ENCODE peak calls at places on chromosomes 2 and 18, in ten cellular contexts. E is transverse colon, B is fibroblast of lung, V is neural progenitor cell, A is upper lobe of right lung, H is aorta, X is thoracic aorta, Z is left lung, I is neuronal stem cell, Q is small intestine. L is an unnamed sample. For H3K4me1 and H3K9me3, the result is how much of the 10 kb centered on the place peaks cover.

GRCh38 chr2:151927501-151928221 is 99.4 kb upstream of the ARL5A start:
- DNase-seq in V (no peak), A (no peak), Q (no peak), Z (no peak), I (no peak), B (no peak), X (no peak), H (no peak), E (no peak), L (no peak)

GRCh38 chr18:26052497-26052896 is 37.9 kb downstream of the SS18 start:
- DNase-seq in B (no peak), H (no peak), A (no peak), Q (no peak), Z (no peak), V (no peak), I (no peak), X (no peak), E (no peak), L (no peak)

GRCh38 chr2:145380436-145381017 is 860.6 kb upstream of the ZEB2 start:
- DNase-seq in X (no peak), A (no peak), E (no peak), I (no peak), B (peak), H (no peak), Q (no peak), Z (no peak), V (no peak), L (no peak)

GRCh38 chr18:53991805-53992204 is 232.7 kb downstream of the MBD2 start:
- DNase-seq in B (peak), Z (no peak), I (no peak), E (no peak), Q (no peak), H (no peak), A (no peak), V (no peak), X (no peak), L (no peak)

GRCh38 chr2:134142903-134143302 is 111.0 kb upstream of the MGAT5 start:
- DNase-seq in B (no peak), E (no peak), H (no peak), X (no peak), A (no peak), Q (no peak), I (no peak), V (no peak), Z (no peak), L (no peak)

GRCh38 chr18:2656237-2657042 is 914 bp downstream of the SMCHD1 start:
- DNase-seq in Q (peak), B (peak), X (no peak), Z (peak), I (no peak), E (peak), A (peak), V (peak), H (peak), L (peak)

GRCh38 chr18:22132763-22133162 is 36.6 kb upstream of the GATA6 start:
- DNase-seq in V (no peak), B (no peak), E (no peak), I (no peak), Q (no peak), X (no peak), A (no peak), H (no peak), Z (no peak), L (no peak)

GRCh38 chr2:196239622-196240587 is 68.5 kb upstream of the STK17B start:
- DNase-seq in Q (peak), V (no peak), A (peak), H (peak), I (no peak), E (peak), Z (peak), X (no peak), B (peak), L (no peak)

GRCh38 chr2:230871361-230872150 is 6.8 kb downstream of the ITM2C start:
- DNase-seq in V (no peak), Z (no peak), X (no peak), I (no peak), Q (no peak), H (no peak), A (peak), E (no peak), B (no peak), L (no peak)

GRCh38 chr18:68056936-68057335 is 540.4 kb upstream of the DSEL start:
- DNase-seq in E (no peak), X (no peak), H (no peak), A (no peak), Z (no peak), B (no peak), V (no peak), I (no peak), Q (no peak), L (no peak)

GRCh38 chr18:11494093-11494492 is 115.3 kb upstream of the SLC35G4 start:
- DNase-seq in I (no peak), B (no peak), Q (no peak), X (no peak), Z (no peak), E (no peak), A (no peak), V (no peak), H (no peak), L (no peak)

GRCh38 chr2:60899230-60899891 is 18.0 kb downstream of the REL start:
- DNase-seq in A (no peak), H (no peak), Q (no peak), E (no peak), V (no peak), Z (no peak), I (no peak), X (no peak), B (no peak), L (no peak)

GRCh38 chr18:21203096-21203495 is 38.9 kb upstream of the GREB1L start:
- DNase-seq in Z (no peak), B (no peak), V (no peak), A (no peak), H (no peak), E (no peak), X (no peak), I (no peak), Q (no peak), L (no peak)

GRCh38 chr18:58476521-58477210 is 152.2 kb downstream of the ALPK2 start:
- DNase-seq in E (no peak), X (no peak), I (no peak), A (no peak), Q (no peak), B (no peak), V (no peak), H (no peak), Z (no peak), L (no peak)

GRCh38 chr2:28951910-28952805 is 28.9 kb upstream of the TOGARAM2 start:
- DNase-seq in Q (peak), B (peak), Z (no peak), V (peak), A (no peak), X (no peak), E (no peak), I (no peak), H (no peak), L (no peak)

GRCh38 chr2:160010361-160011145 is 51.9 kb downstream of the PLA2R1 start:
- DNase-seq in Q (no peak), E (no peak), I (no peak), A (no peak), V (no peak), B (no peak), H (no peak), Z (no peak), X (no peak), L (no peak)

GRCh38 chr2:37886745-37887144 is 38.3 kb upstream of the RMDN2 start:
- DNase-seq in A (no peak), I (no peak), H (no peak), Q (no peak), Z (no peak), X (no peak), B (peak), E (no peak), V (no peak), L (no peak)

GRCh38 chr18:3710712-3711269 is 260.8 kb downstream of the TGIF1 start:
- DNase-seq in Q (peak), I (no peak), V (no peak), E (peak), B (peak), Z (peak), X (no peak), A (peak), H (no peak), L (peak)

GRCh38 chr2:177906041-177906718 is 166.4 kb downstream of the PDE11A start:
- DNase-seq in H (peak), A (peak), X (no peak), E (peak), B (peak), V (peak), Q (peak), I (peak), Z (peak), L (peak)

GRCh38 chr18:11909597-11910026 is 1.5 kb upstream of the MPPE1 start:
- DNase-seq in V (no peak), H (no peak), E (no peak), Z (no peak), I (no peak), A (no peak), X (no peak), Q (peak), B (peak), L (no peak)

GRCh38 chr2:30382995-30383394 is 64.1 kb upstream of the LCLAT1 start:
- DNase-seq in A (no peak), X (no peak), Z (no peak), H (no peak), Q (no peak), V (no peak), B (no peak), I (no peak), E (no peak), L (no peak)

GRCh38 chr2:22276696-22277095 is 1108.3 kb upstream of the KLHL29 start:
- DNase-seq in A (no peak), Q (no peak), H (no peak), B (no peak), I (no peak), E (no peak), X (no peak), Z (no peak), V (no peak), L (no peak)

GRCh38 chr18:10475633-10476388 is 21.4 kb downstream of the APCDD1 start:
- DNase-seq in X (no peak), I (no peak), A (no peak), Z (no peak), V (no peak), Q (no peak), B (no peak), H (no peak), E (no peak), L (no peak)

GRCh38 chr2:140641163-140641562 is 1489.7 kb downstream of the LRP1B start:
- DNase-seq in Z (no peak), Q (no peak), H (no peak), V (no peak), X (no peak), A (no peak), I (no peak), E (no peak), B (no peak), L (no peak)

GRCh38 chr18:74271656-74272055 is 20.1 kb downstream of the CYB5A start:
- DNase-seq in B (no peak), Q (no peak), H (no peak), X (no peak), Z (no peak), V (no peak), A (no peak), E (no peak), I (no peak), L (no peak)

GRCh38 chr2:74212702-74213410 is 14.4 kb downstream of the MTHFD2 start:
- DNase-seq in A (no peak), X (no peak), V (no peak), I (no peak), Z (no peak), Q (no peak), H (no peak), E (no peak), B (no peak), L (no peak)

GRCh38 chr2:174868916-174869315 is 104.6 kb upstream of the CHRNA1 start:
- DNase-seq in Q (peak), Z (no peak), A (no peak), E (no peak), B (no peak), X (no peak), H (no peak), I (no peak), V (no peak), L (no peak)

GRCh38 chr2:207258191-207258991 is 92.6 kb upstream of the KLF7 start:
- DNase-seq in V (no peak), X (peak), A (no peak), Q (peak), B (peak), Z (peak), H (peak), I (no peak), E (peak), L (no peak)

GRCh38 chr2:65846984-65847383 is 414.6 kb upstream of the SPRED2 start:
- DNase-seq in Z (no peak), X (no peak), B (no peak), I (no peak), H (peak), Q (no peak), V (no peak), A (no peak), E (no peak), L (no peak)

GRCh38 chr18:62876828-62877227 is 161.5 kb downstream of the PHLPP1 start:
- DNase-seq in X (no peak), A (no peak), I (peak), B (no peak), E (no peak), H (no peak), V (no peak), Z (no peak), Q (no peak), L (no peak)

GRCh38 chr18:62876106-62876505 is 160.8 kb downstream of the PHLPP1 start:
- DNase-seq in Z (no peak), A (no peak), B (no peak), X (no peak), Q (no peak), V (no peak), I (no peak), E (no peak), H (no peak), L (no peak)

GRCh38 chr18:62880034-62880433 is 164.7 kb downstream of the PHLPP1 start:
- DNase-seq in I (no peak), B (no peak), V (no peak), H (no peak), X (no peak), A (no peak), Z (no peak), E (no peak), Q (no peak), L (no peak)

GRCh38 chr18:62877448-62878221 is 162.3 kb downstream of the PHLPP1 start:
- DNase-seq in Q (no peak), Z (no peak), I (peak), X (no peak), A (no peak), B (peak), E (no peak), H (no peak), V (peak), L (no peak)

GRCh38 chr18:62878305-62878704 is 163.0 kb downstream of the PHLPP1 start:
- DNase-seq in Q (no peak), X (no peak), A (no peak), H (no peak), I (no peak), V (no peak), Z (no peak), E (no peak), B (no peak), L (no peak)
- H3K4me1 ChIP-seq in Q (under half), X (under half), A (under half), H (under half), I (under half), V (under half), Z (under half), E (under half), B (under half), L (under half)

GRCh38 chr18:55764382-55764781 is 176.4 kb upstream of the TCF4 start:
- DNase-seq in X (no peak), Q (no peak), V (no peak), A (no peak), E (no peak), Z (no peak), I (no peak), B (no peak), H (no peak), L (no peak)
- H3K9me3 ChIP-seq in X (under half), Q (under half), V (under half), A (under half), E (under half), Z (under half), I (under half), B (under half), H (under half), L (under half)

GRCh38 chr2:16656784-16657391 is 8.7 kb downstream of the CYRIA start:
- DNase-seq in Z (peak), Q (no peak), A (no peak), V (no peak), B (no peak), I (no peak), E (no peak), X (peak), H (peak), L (no peak)
- H3K27ac ChIP-seq in Z (peak), Q (peak), A (peak), V (no peak), B (no peak), I (no peak), E (peak), X (peak), H (peak), L (peak)

DNA sequence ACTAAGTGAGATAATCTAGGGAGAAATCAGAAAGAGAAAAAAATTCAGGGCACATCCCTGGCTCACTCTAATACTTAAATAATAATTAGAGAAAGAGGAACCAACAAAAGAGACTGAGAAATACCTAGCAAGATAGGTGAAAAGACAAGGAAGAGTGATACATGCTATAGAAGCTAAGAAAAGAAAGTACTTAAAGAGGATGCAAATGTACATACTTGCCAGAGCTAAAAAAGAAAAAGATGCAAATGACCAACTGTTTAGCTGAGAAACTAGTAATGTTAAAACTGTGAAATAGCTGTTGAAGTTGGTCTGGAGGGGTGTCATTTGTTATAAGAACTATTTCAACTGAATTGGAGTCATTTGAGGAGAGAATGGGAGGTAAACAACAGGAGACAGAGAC is 412.2 kb downstream of the SPAG16 start:
- DNase-seq in I (no peak), Z (no peak), Q (no peak), E (no peak), V (no peak), X (no peak), H (no peak), B (no peak), A (no peak), L (no peak)
- H3K4me1 ChIP-seq in I (under half), Z (under half), Q (under half), E (under half), V (under half), X (under half), H (under half), B (under half), A (under half), L (under half)

DNA sequence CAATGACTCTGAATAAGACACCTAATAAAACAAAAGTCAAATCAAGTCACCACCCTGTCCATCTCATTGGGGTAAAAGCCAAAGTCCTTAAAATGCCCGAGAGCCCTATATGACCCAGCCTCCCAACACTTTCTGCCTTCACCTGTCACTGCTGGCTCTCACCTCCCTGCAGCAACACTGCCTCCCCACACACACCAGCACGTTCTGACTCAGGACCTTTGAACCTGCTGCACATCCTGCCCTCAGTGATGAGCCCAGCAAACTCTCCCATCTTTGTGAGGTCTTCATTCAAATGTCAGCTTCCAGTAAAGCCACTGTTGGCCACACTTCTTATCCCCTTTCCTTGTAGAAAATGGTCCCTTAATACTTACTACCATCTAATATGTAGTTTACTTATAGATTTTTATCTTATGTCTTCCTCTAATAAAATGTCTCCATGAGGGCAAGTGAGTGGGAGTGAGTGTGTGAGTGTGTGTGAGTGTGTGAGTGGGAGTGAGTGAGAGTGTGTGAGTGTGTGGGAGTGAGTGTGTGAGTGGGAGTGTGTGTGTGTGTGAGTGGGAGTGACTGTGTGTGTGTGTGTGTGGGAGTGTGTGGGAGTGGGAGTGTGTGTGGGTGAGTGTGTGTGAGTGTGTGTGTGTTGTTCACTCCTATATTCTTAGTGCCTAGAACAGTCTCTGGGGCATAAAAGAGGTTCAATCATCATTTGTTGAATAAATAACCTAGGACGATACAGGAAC is 504.7 kb downstream of the EIPR1 start:
- DNase-seq in Q (no peak), I (no peak), A (no peak), B (no peak), V (no peak), H (no peak), X (no peak), E (no peak), Z (no peak), L (no peak)
- H3K9me3 ChIP-seq in Q (under half), I (under half), A (under half), B (under half), V (under half), H (under half), X (under half), E (under half), Z (under half), L (under half)

GRCh38 chr2:9334722-9335121 is 88.6 kb downstream of the ITGB1BP1 start:
- DNase-seq in B (no peak), X (no peak), A (no peak), H (no peak), Q (no peak), E (no peak), V (no peak), Z (no peak), I (no peak), L (no peak)
- H3K27ac ChIP-seq in B (no peak), X (peak), A (no peak), H (no peak), Q (peak), E (peak), V (no peak), Z (no peak), I (no peak), L (no peak)

GRCh38 chr2:113167115-113167932 is 6.4 kb upstream of the PSD4 start:
- DNase-seq in H (no peak), A (peak), E (peak), Z (peak), B (no peak), V (no peak), X (no peak), I (no peak), Q (peak), L (peak)

GRCh38 chr2:113166187-113166645 is 7.6 kb upstream of the PSD4 start:
- DNase-seq in V (no peak), Q (no peak), I (no peak), Z (peak), E (no peak), A (no peak), H (no peak), X (no peak), B (no peak), L (peak)

GRCh38 chr2:113171359-113172075 is 2.3 kb upstream of the PSD4 start:
- DNase-seq in H (no peak), B (no peak), E (no peak), Q (no peak), A (no peak), I (no peak), X (no peak), Z (peak), V (no peak), L (no peak)

GRCh38 chr2:113167962-113168340 is 5.8 kb upstream of the PSD4 start:
- DNase-seq in H (no peak), A (no peak), X (no peak), I (no peak), E (no peak), V (no peak), Q (no peak), Z (no peak), B (no peak), L (no peak)

DNA sequence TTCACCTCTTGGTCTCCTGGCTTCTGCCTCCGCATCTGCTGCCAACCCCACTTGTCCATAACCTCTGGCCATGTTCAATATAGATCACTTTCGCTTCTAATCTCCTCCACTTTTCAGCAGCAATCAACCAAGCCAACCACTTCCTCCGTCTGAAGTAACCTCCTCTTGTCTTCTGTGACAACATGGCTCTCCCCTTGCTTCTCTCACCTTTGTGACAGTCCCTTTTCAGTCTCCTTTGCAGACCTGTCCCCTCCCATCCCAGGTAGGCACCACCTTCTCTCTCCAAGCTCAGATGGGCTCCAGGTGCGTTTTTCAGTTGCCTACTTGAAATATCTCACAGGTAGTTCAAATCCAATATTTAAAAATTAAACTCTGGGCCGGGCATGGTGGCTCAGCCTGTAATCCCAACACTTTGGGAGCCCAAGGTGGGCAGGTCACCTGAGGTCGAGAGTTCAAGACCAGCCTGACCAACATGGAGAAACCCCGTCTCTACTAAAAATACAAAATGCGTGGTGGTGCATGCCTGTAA is 4.7 kb upstream of the PSD4 start:
- DNase-seq in X (no peak), H (no peak), V (no peak), Z (no peak), I (no peak), E (no peak), A (no peak), Q (peak), B (no peak), L (no peak)
- H3K4me1 ChIP-seq in X (under half), H (under half), V (under half), Z (under half), I (under half), E (under half), A (under half), Q (under half), B (under half), L (under half)

GRCh38 chr18:9431296-9431695 is 44.0 kb upstream of the RALBP1 start:
- DNase-seq in B (no peak), Z (no peak), V (no peak), I (no peak), X (no peak), A (no peak), E (no peak), H (no peak), Q (no peak), L (no peak)
- H3K9me3 ChIP-seq in B (under half), Z (under half), V (under half), I (under half), X (under half), A (under half), E (under half), H (under half), Q (under half), L (under half)

L was measured in pancreas.